ENCODE peak calls at places on chromosomes 12 and 14, in five cellular contexts. Q, V, C, Z and W are unnamed samples. For H3K27me3, the result is how much of the 10 kb centered on the place peaks cover.

GRCh38 chr12:58359084-58359483 is 417.7 kb downstream of the ATP23 start:
- DNase-seq in Q (no peak), V (no peak), C (no peak), Z (no peak), W (no peak)

GRCh38 chr14:77314539-77314938 is 6.1 kb downstream of the POMT2 start:
- DNase-seq in Q (no peak), V (no peak), C (no peak), Z (no peak), W (no peak)

GRCh38 chr14:69481815-69482568 is 2.5 kb upstream of the PLEKHD1 start:
- DNase-seq in Q (no peak), V (no peak), C (no peak), Z (no peak), W (no peak)

GRCh38 chr12:108884116-108885012 is 4.5 kb downstream of the DAO start:
- DNase-seq in Q (peak), V (peak), C (no peak), Z (no peak), W (peak)

GRCh38 chr12:58915634-58916033 is 4.7 kb downstream of the LRIG3 start:
- DNase-seq in Q (no peak), V (no peak), C (peak), Z (no peak), W (peak)

GRCh38 chr12:28938581-28939301 is 210.3 kb upstream of the FAR2 start:
- DNase-seq in Q (no peak), V (no peak), C (no peak), Z (no peak), W (no peak)

GRCh38 chr14:29990993-29991392 is 63.3 kb upstream of the PRKD1 start:
- DNase-seq in Q (no peak), V (no peak), C (no peak), Z (no peak), W (no peak)

GRCh38 chr12:123063535-123063934 is 83.1 kb downstream of the ARL6IP4 start:
- DNase-seq in Q (no peak), V (peak), C (no peak), Z (no peak), W (peak)

GRCh38 chr14:39467889-39468524 is 35.8 kb upstream of the FBXO33 start:
- DNase-seq in Q (peak), V (peak), C (no peak), Z (no peak), W (no peak)

GRCh38 chr12:63163542-63163941 is 12.5 kb upstream of the AVPR1A start:
- DNase-seq in Q (no peak), V (no peak), C (no peak), Z (no peak), W (no peak)

GRCh38 chr14:34231626-34232025 is 230.4 kb downstream of the SPTSSA start:
- DNase-seq in Q (no peak), V (no peak), C (no peak), Z (no peak), W (no peak)

GRCh38 chr14:34232790-34233189 is 229.2 kb downstream of the SPTSSA start:
- DNase-seq in Q (no peak), V (no peak), C (no peak), Z (no peak), W (no peak)

GRCh38 chr14:34233619-34234018 is 228.4 kb downstream of the SPTSSA start:
- DNase-seq in Q (no peak), V (no peak), C (no peak), Z (no peak), W (no peak)

GRCh38 chr14:34235635-34236300 is 226.3 kb downstream of the SPTSSA start:
- DNase-seq in Q (no peak), V (no peak), C (no peak), Z (no peak), W (no peak)

GRCh38 chr14:34234258-34234657 is 227.8 kb downstream of the SPTSSA start:
- DNase-seq in Q (no peak), V (no peak), C (no peak), Z (no peak), W (no peak)
- H3K27me3 ChIP-seq in Q (under half), V (under half), C (under half), Z (under half), W (under half)

GRCh38 chr14:74240794-74241610 is 1.8 kb downstream of the VSX2 start:
- DNase-seq in Q (no peak), V (no peak), C (no peak), Z (no peak), W (peak)
- H3K27me3 ChIP-seq in Q (under half), V (under half), C (half or more), Z (half or more), W (half or more)

GRCh38 chr14:64861916-64862315 is 17.8 kb downstream of the SPTB start:
- DNase-seq in Q (no peak), V (no peak), C (no peak), Z (no peak), W (no peak)
- H3K27me3 ChIP-seq in Q (under half), V (under half), C (under half), Z (half or more), W (under half)

GRCh38 chr12:111267171-111267570 is 101.7 kb downstream of the PHETA1 start:
- DNase-seq in Q (no peak), V (no peak), C (no peak), Z (no peak), W (no peak)
- H3K27me3 ChIP-seq in Q (under half), V (under half), C (under half), Z (under half), W (under half)

GRCh38 chr14:84228702-84229101 is 1301.2 kb upstream of the FLRT2 start:
- DNase-seq in Q (no peak), V (no peak), C (no peak), Z (no peak), W (no peak)
- H3K27me3 ChIP-seq in Q (under half), V (under half), C (under half), Z (under half), W (under half)